ENCODE peak calls at places on chromosomes 3 and 15, in six cellular contexts. One of them, this sample, is unnamed.

GRCh38 chr3:150733373-150733935 is 29.5 kb downstream of the SIAH2 start:
- DNase-seq in neuronal stem cell: no peak
- DNase-seq in H1: no peak
- DNase-seq in trophoblast cell: no peak
- DNase-seq in mesendoderm: peak
- DNase-seq in IMR-90: no peak
- DNase-seq in this sample: no peak

GRCh38 chr3:171967932-171968678 is 71.3 kb upstream of the FNDC3B start:
- DNase-seq in trophoblast cell: no peak
- DNase-seq in IMR-90: peak
- DNase-seq in mesendoderm: no peak
- DNase-seq in H1: no peak
- DNase-seq in neuronal stem cell: no peak
- DNase-seq in this sample: peak

GRCh38 chr3:123869165-123869564 is 15.0 kb downstream of the MYLK start:
- DNase-seq in neuronal stem cell: no peak
- DNase-seq in IMR-90: no peak
- DNase-seq in H1: no peak
- DNase-seq in mesendoderm: no peak
- DNase-seq in trophoblast cell: no peak
- DNase-seq in this sample: no peak

GRCh38 chr3:100044369-100044768 is 69.9 kb downstream of the FILIP1L start:
- DNase-seq in IMR-90: no peak
- DNase-seq in trophoblast cell: no peak
- DNase-seq in mesendoderm: no peak
- DNase-seq in H1: no peak
- DNase-seq in neuronal stem cell: no peak
- DNase-seq in this sample: no peak

GRCh38 chr15:81091889-81092558 is 42.0 kb upstream of the CFAP161 start:
- DNase-seq in neuronal stem cell: no peak
- DNase-seq in H1: no peak
- DNase-seq in trophoblast cell: peak
- DNase-seq in IMR-90: peak
- DNase-seq in mesendoderm: no peak
- DNase-seq in this sample: peak

GRCh38 chr3:31853580-31853979 is 127.5 kb downstream of the OSBPL10 start:
- DNase-seq in neuronal stem cell: no peak
- DNase-seq in IMR-90: no peak
- DNase-seq in H1: no peak
- DNase-seq in trophoblast cell: no peak
- DNase-seq in mesendoderm: no peak
- DNase-seq in this sample: no peak

GRCh38 chr3:193803288-193803687 is 210.3 kb downstream of the OPA1 start:
- DNase-seq in trophoblast cell: no peak
- DNase-seq in H1: no peak
- DNase-seq in mesendoderm: no peak
- DNase-seq in neuronal stem cell: no peak
- DNase-seq in IMR-90: no peak
- DNase-seq in this sample: no peak

GRCh38 chr3:59388555-59389280 is 338.9 kb upstream of the CFAP20DC start:
- DNase-seq in trophoblast cell: no peak
- DNase-seq in IMR-90: no peak
- DNase-seq in H1: no peak
- DNase-seq in mesendoderm: no peak
- DNase-seq in neuronal stem cell: no peak
- DNase-seq in this sample: peak

GRCh38 chr15:60585743-60586708 is 107.1 kb upstream of the ICE2 start:
- DNase-seq in mesendoderm: peak
- DNase-seq in IMR-90: peak
- DNase-seq in H1: no peak
- DNase-seq in neuronal stem cell: peak
- DNase-seq in trophoblast cell: peak
- DNase-seq in this sample: peak

GRCh38 chr3:53721187-53721946 is 124.9 kb downstream of the CHDH start:
- DNase-seq in IMR-90: peak
- DNase-seq in mesendoderm: peak
- DNase-seq in neuronal stem cell: no peak
- DNase-seq in trophoblast cell: no peak
- DNase-seq in H1: no peak
- DNase-seq in this sample: no peak

GRCh38 chr3:183306798-183307671 is 54.0 kb downstream of the B3GNT5 start:
- DNase-seq in neuronal stem cell: no peak
- DNase-seq in trophoblast cell: peak
- DNase-seq in H1: no peak
- DNase-seq in IMR-90: peak
- DNase-seq in mesendoderm: peak
- DNase-seq in this sample: peak

GRCh38 chr3:170189396-170190256 is 8.1 kb upstream of the PHC3 start:
- DNase-seq in neuronal stem cell: no peak
- DNase-seq in trophoblast cell: no peak
- DNase-seq in mesendoderm: peak
- DNase-seq in IMR-90: no peak
- DNase-seq in H1: no peak
- DNase-seq in this sample: peak

GRCh38 chr3:28050895-28051294 is 190.5 kb upstream of the CMC1 start:
- DNase-seq in H1: no peak
- DNase-seq in trophoblast cell: peak
- DNase-seq in neuronal stem cell: no peak
- DNase-seq in IMR-90: peak
- DNase-seq in mesendoderm: no peak
- DNase-seq in this sample: no peak

GRCh38 chr3:120559228-120560061 is 36.7 kb upstream of the NDUFB4 start:
- DNase-seq in IMR-90: peak
- DNase-seq in mesendoderm: peak
- DNase-seq in neuronal stem cell: peak
- DNase-seq in H1: no peak
- DNase-seq in trophoblast cell: peak
- DNase-seq in this sample: peak

GRCh38 chr15:73650387-73651126 is 17.4 kb upstream of the NPTN start:
- DNase-seq in mesendoderm: no peak
- DNase-seq in IMR-90: peak
- DNase-seq in neuronal stem cell: no peak
- DNase-seq in H1: no peak
- DNase-seq in trophoblast cell: peak
- DNase-seq in this sample: peak

GRCh38 chr3:139629033-139629432 is 48.7 kb downstream of the NMNAT3 start:
- DNase-seq in mesendoderm: peak
- DNase-seq in H1: no peak
- DNase-seq in IMR-90: peak
- DNase-seq in neuronal stem cell: no peak
- DNase-seq in trophoblast cell: peak
- DNase-seq in this sample: no peak

GRCh38 chr15:60255390-60255789 is 142.4 kb downstream of the ANXA2 start:
- DNase-seq in mesendoderm: no peak
- DNase-seq in trophoblast cell: peak
- DNase-seq in IMR-90: no peak
- DNase-seq in H1: no peak
- DNase-seq in neuronal stem cell: no peak
- DNase-seq in this sample: peak

GRCh38 chr15:58748787-58749531 is 548 bp downstream of the ADAM10 start:
- DNase-seq in neuronal stem cell: peak
- DNase-seq in IMR-90: no peak
- DNase-seq in trophoblast cell: peak
- DNase-seq in mesendoderm: peak
- DNase-seq in H1: no peak
- DNase-seq in this sample: peak

GRCh38 chr3:123421353-123422174 is 27.3 kb downstream of the ADCY5 start:
- DNase-seq in trophoblast cell: no peak
- DNase-seq in mesendoderm: no peak
- DNase-seq in IMR-90: no peak
- DNase-seq in neuronal stem cell: no peak
- DNase-seq in H1: no peak
- DNase-seq in this sample: peak

GRCh38 chr3:1348547-1348946 is 255.7 kb downstream of the CNTN6 start:
- DNase-seq in neuronal stem cell: no peak
- DNase-seq in trophoblast cell: no peak
- DNase-seq in mesendoderm: peak
- DNase-seq in IMR-90: no peak
- DNase-seq in H1: no peak
- DNase-seq in this sample: no peak

GRCh38 chr3:38353151-38353550 is 6.6 kb downstream of the XYLB start:
- DNase-seq in mesendoderm: no peak
- DNase-seq in H1: no peak
- DNase-seq in neuronal stem cell: no peak
- DNase-seq in trophoblast cell: peak
- DNase-seq in IMR-90: peak
- DNase-seq in this sample: no peak

GRCh38 chr3:10712121-10712520 is 103.9 kb upstream of the SLC6A11 start:
- DNase-seq in H1: no peak
- DNase-seq in mesendoderm: no peak
- DNase-seq in IMR-90: no peak
- DNase-seq in trophoblast cell: no peak
- DNase-seq in neuronal stem cell: no peak
- DNase-seq in this sample: no peak

GRCh38 chr15:38991701-38992100 is 427.1 kb upstream of the RASGRP1 start:
- DNase-seq in trophoblast cell: peak
- DNase-seq in IMR-90: no peak
- DNase-seq in H1: no peak
- DNase-seq in neuronal stem cell: no peak
- DNase-seq in mesendoderm: peak
- DNase-seq in this sample: no peak

GRCh38 chr3:165196577-165197561 is 685 bp upstream of the SLITRK3 start:
- DNase-seq in trophoblast cell: no peak
- DNase-seq in IMR-90: no peak
- DNase-seq in H1: no peak
- DNase-seq in mesendoderm: peak
- DNase-seq in neuronal stem cell: peak
- DNase-seq in this sample: peak
- H3K4me3 ChIP-seq in trophoblast cell: no peak
- H3K4me3 ChIP-seq in IMR-90: no peak
- H3K4me3 ChIP-seq in H1: peak
- H3K4me3 ChIP-seq in mesendoderm: peak
- H3K4me3 ChIP-seq in neuronal stem cell: peak
- H3K4me3 ChIP-seq in this sample: peak

DNA sequence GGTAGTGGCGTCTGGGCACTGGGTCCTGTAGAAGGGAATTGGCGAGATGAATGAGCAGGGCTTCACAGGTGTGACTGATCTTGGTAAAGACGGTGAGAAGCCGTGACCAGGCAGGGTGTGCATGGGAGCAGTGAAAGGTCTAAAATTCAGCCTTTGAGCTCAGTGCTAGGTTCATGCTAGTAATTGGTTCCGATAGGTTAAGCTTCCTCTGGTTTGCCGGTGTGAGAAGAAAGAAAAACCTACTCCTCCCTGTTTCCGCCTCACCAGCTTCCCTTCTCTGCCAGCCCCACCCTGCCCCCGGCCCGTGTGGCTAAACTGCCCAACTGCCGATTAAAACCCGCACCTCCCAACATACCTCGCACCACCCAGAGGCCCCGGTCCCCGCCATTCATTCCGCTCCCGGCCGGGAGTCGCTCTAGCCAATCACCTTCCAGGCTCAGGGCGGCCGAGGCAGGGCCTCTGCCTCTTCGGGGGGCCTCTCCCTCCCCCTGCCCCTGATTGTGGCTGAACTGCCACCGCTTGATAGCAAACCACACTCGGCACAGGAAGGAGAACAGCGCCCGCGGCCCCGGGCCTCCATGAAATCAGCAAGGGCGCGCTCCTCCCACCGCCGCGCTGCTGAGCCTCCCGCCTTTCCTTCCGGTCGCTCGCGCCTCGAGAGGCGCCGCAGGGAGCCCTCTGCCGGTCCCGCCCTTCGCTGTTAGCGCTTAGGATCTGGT is 7.3 kb upstream of the NRROS start:
- DNase-seq in mesendoderm: peak
- DNase-seq in trophoblast cell: peak
- DNase-seq in H1: peak
- DNase-seq in neuronal stem cell: peak
- DNase-seq in IMR-90: peak
- DNase-seq in this sample: peak
- H3K4ac ChIP-seq in mesendoderm: peak
- H3K4ac ChIP-seq in trophoblast cell: peak
- H3K4ac ChIP-seq in H1: peak
- H3K4ac ChIP-seq in neuronal stem cell: no peak
- H3K4ac ChIP-seq in IMR-90: peak
- H3K4ac ChIP-seq in this sample: peak

GRCh38 chr3:114584734-114585371 is 291.0 kb downstream of the TIGIT start:
- DNase-seq in trophoblast cell: no peak
- DNase-seq in IMR-90: no peak
- DNase-seq in H1: no peak
- DNase-seq in neuronal stem cell: no peak
- DNase-seq in mesendoderm: no peak
- DNase-seq in this sample: no peak
- H3K9ac ChIP-seq in trophoblast cell: no peak
- H3K9ac ChIP-seq in IMR-90: no peak
- H3K9ac ChIP-seq in H1: no peak
- H3K9ac ChIP-seq in neuronal stem cell: no peak
- H3K9ac ChIP-seq in mesendoderm: no peak
- H3K9ac ChIP-seq in this sample: peak

GRCh38 chr15:69078638-69079037 is 64.1 kb downstream of the NOX5 start:
- DNase-seq in trophoblast cell: no peak
- DNase-seq in neuronal stem cell: no peak
- DNase-seq in H1: no peak
- DNase-seq in mesendoderm: no peak
- DNase-seq in IMR-90: no peak
- DNase-seq in this sample: no peak

GRCh38 chr15:69071265-69071664 is 56.8 kb downstream of the NOX5 start:
- DNase-seq in trophoblast cell: no peak
- DNase-seq in IMR-90: no peak
- DNase-seq in mesendoderm: no peak
- DNase-seq in neuronal stem cell: no peak
- DNase-seq in H1: no peak
- DNase-seq in this sample: no peak

GRCh38 chr15:69075467-69075866 is 61.0 kb downstream of the NOX5 start:
- DNase-seq in H1: no peak
- DNase-seq in neuronal stem cell: no peak
- DNase-seq in IMR-90: no peak
- DNase-seq in trophoblast cell: no peak
- DNase-seq in mesendoderm: no peak
- DNase-seq in this sample: no peak

GRCh38 chr15:69074843-69075224 is 60.3 kb downstream of the NOX5 start:
- DNase-seq in mesendoderm: peak
- DNase-seq in IMR-90: no peak
- DNase-seq in H1: no peak
- DNase-seq in neuronal stem cell: no peak
- DNase-seq in trophoblast cell: peak
- DNase-seq in this sample: peak

DNA sequence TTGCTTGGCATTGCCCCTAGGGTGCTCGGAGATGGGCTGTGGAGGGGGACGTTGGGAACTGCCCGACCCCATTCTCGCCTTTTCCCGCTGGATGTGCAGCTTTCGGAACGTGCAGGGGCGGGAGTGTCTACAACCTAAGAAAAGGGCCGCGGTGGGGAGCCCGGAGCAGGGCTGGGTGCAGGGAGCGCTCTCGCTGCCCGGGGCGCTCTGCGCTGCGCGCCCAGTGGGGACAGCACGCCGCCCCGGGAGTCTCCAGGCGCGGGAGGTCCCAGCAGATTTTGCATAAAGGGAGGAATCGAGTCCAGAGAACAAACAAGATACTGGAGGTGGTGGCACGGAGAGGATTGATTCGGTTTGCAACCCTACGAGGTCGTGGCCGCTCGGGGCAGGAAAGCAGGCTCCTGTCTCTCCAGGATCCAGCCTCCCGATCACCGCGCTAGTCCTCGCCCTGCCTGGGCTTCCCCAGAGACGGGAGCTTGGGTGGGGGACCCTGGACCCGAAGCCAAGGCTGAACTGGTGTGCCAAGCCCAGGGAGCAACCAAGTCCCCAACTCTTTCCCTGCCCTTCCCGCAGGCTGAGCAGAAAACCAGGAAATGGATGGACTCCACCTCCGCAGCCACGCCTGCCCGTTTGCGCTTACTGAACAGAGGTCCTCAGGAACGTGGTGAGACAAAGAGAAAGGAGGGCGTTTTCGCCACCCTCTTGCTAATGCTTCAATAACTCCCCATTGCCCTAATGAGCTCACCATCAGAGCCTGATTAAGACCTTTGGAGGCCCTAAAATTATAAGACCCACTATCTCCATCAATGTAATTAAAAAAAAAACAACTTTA is 59.7 kb downstream of the NOX5 start:
- DNase-seq in IMR-90: peak
- DNase-seq in mesendoderm: peak
- DNase-seq in trophoblast cell: peak
- DNase-seq in neuronal stem cell: peak
- DNase-seq in H1: peak
- DNase-seq in this sample: peak
- H3K4me3 ChIP-seq in IMR-90: peak
- H3K4me3 ChIP-seq in mesendoderm: peak
- H3K4me3 ChIP-seq in trophoblast cell: peak
- H3K4me3 ChIP-seq in neuronal stem cell: peak
- H3K4me3 ChIP-seq in H1: peak
- H3K4me3 ChIP-seq in this sample: peak